ENCODE peak calls at places on chromosomes 5 and 9, in seven cellular contexts. Y is central memory CD8-positive, alpha-beta T cell; B is NCI-H2081; X is RCC 7860; O is Kasumi-1; E is stimulated activated CD8-positive, alpha-beta memory T cell treated with anti-CD3 and anti-CD28 coated beads, Interleukin-15, amount 100 ng/mL, for 24 hours; J is kidney tubule cell. T is an unnamed sample.
A peak's percentile ranks its signal among the peaks of the same experiment; 100 is the strongest.

GRCh38 chr5:52043543-52043942 is 660.3 kb downstream of the ISL1 start:
- DNase-seq in Y (no peak), B (peak; percentile 96), X (no peak), O (no peak), E (no peak), J (no peak), T (no peak)

GRCh38 chr9:130639119-130639485 is 25.3 kb upstream of the PRDM12 start:
- DNase-seq in Y (no peak), B (no peak), X (no peak), O (no peak), E (no peak), J (no peak), T (no peak)

GRCh38 chr9:134407123-134407779 is 81.0 kb downstream of the RXRA start:
- DNase-seq in Y (peak; percentile 62), B (peak; percentile 59), X (peak; percentile 91), O (peak; percentile 94), E (peak; percentile 37), J (peak; percentile 90), T (peak; percentile 54)

GRCh38 chr9:91421987-91422765 is 1.5 kb downstream of the NFIL3 start:
- DNase-seq in Y (no peak), B (peak; percentile 3), X (no peak), O (no peak), E (no peak), J (peak; percentile 43), T (no peak)

GRCh38 chr9:132753593-132753880 is 83.3 kb downstream of the GTF3C4 start:
- DNase-seq in Y (no peak), B (no peak), X (no peak), O (no peak), E (no peak), J (no peak), T (no peak)

GRCh38 chr9:112194969-112195431 is 19.9 kb upstream of the SUSD1 start:
- DNase-seq in Y (no peak), B (no peak), X (no peak), O (no peak), E (no peak), J (no peak), T (no peak)

GRCh38 chr5:126069329-126069728 is 353.9 kb upstream of the GRAMD2B start:
- DNase-seq in Y (no peak), B (no peak), X (no peak), O (no peak), E (no peak), J (no peak), T (no peak)

GRCh38 chr9:116806075-116806474 is 119.0 kb downstream of the TRIM32 start:
- DNase-seq in Y (no peak), B (no peak), X (no peak), O (no peak), E (no peak), J (no peak), T (no peak)

T was measured in dorsolateral prefrontal cortex.